ENCODE peak calls at places on chromosomes 6 and 20, in nine cellular contexts. I is SK-N-SH, V is K562, N is upper lobe of left lung, L is HepG2, Q is stomach, X is transverse colon, J is suprapubic skin, A is esophagus muscularis mucosa. O is an unnamed sample.

GRCh38 chr6:29005183-29005885 is at the start of gene ZNF311:
- DNase-seq in I (peak; percentile 36), V (peak; percentile 97), N (peak; percentile 65), L (no peak), Q (peak; percentile 47), X (peak; percentile 60), J (peak; percentile 71), A (no peak), O (peak; percentile 77)

GRCh38 chr20:16107172-16107870 is 465.9 kb downstream of the KIF16B start:
- DNase-seq in I (peak; percentile 48), V (no peak), N (no peak), L (no peak), Q (no peak), X (no peak), J (no peak), A (no peak), O (no peak)

GRCh38 chr6:137846772-137847313 is 20.2 kb upstream of the TNFAIP3 start:
- DNase-seq in I (no peak), V (no peak), N (peak; percentile 74), L (no peak), Q (no peak), X (peak; percentile 24), J (no peak), A (no peak), O (peak; percentile 79)

GRCh38 chr6:66897576-66897975 is 1190.5 kb upstream of the EYS start:
- DNase-seq in I (no peak), V (no peak), N (no peak), L (peak; percentile 4), Q (no peak), X (no peak), J (no peak), A (no peak), O (no peak)

GRCh38 chr6:104505838-104506237 is 353.9 kb downstream of the HACE1 start:
- DNase-seq in I (no peak), V (no peak), N (no peak), L (no peak), Q (no peak), X (no peak), J (no peak), A (no peak), O (no peak)

GRCh38 chr6:169545956-169546355 is 155.9 kb downstream of the WDR27 start:
- DNase-seq in I (no peak), V (no peak), N (no peak), L (no peak), Q (no peak), X (no peak), J (no peak), A (peak; percentile 26), O (no peak)

GRCh38 chr6:30548375-30548774 is 7.9 kb downstream of the GNL1 start:
- DNase-seq in I (no peak), V (no peak), N (no peak), L (no peak), Q (no peak), X (no peak), J (no peak), A (no peak), O (no peak)

GRCh38 chr20:41100001-41100480 is 37.3 kb upstream of the PLCG1 start:
- DNase-seq in I (no peak), V (no peak), N (no peak), L (no peak), Q (no peak), X (no peak), J (no peak), A (no peak), O (no peak)

GRCh38 chr6:14856177-14856576 is 389.7 kb upstream of the JARID2 start:
- DNase-seq in I (no peak), V (peak; percentile 26), N (no peak), L (no peak), Q (no peak), X (no peak), J (no peak), A (no peak), O (no peak)

GRCh38 chr20:58695895-58696375 is 3.3 kb downstream of the NPEPL1 start:
- DNase-seq in I (no peak), V (no peak), N (no peak), L (no peak), Q (no peak), X (no peak), J (no peak), A (no peak), O (peak; percentile 60)

GRCh38 chr20:62708591-62709536 is at the start of gene NTSR1:
- DNase-seq in I (no peak), V (no peak), N (no peak), L (no peak), Q (no peak), X (no peak), J (no peak), A (no peak), O (no peak)

GRCh38 chr6:36235309-36235708 is 34.6 kb upstream of the PNPLA1 start:
- DNase-seq in I (no peak), V (no peak), N (no peak), L (no peak), Q (peak; percentile 38), X (no peak), J (no peak), A (no peak), O (peak; percentile 41)

GRCh38 chr6:82608365-82608764 is 244.7 kb downstream of the TPBG start:
- DNase-seq in I (no peak), V (no peak), N (no peak), L (no peak), Q (no peak), X (no peak), J (no peak), A (no peak), O (no peak)

GRCh38 chr6:15642276-15642675 is 20.6 kb downstream of the DTNBP1 start:
- DNase-seq in I (no peak), V (peak; percentile 37), N (no peak), L (peak; percentile 21), Q (no peak), X (no peak), J (no peak), A (no peak), O (no peak)

DNA sequence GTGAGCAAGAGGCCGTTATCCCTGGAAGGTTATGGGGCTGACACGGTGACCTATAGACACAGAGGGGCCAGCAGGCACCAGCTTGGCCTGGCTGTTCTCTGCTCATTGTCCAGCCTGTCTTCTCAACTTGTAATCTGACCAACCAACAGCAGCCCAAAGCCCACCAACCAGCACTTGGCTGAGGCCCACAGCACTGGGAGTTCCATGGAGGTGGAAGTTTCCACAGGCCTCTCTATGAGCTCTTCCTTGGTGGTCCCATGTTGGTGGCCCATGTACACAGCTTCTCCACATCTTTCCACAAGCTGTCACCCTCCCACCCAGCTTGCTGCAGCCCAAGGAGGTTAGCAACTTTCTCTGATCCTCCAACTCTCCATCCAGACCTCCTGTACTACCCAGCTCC is 56.2 kb upstream of the KLHL31 start:
- DNase-seq in I (no peak), V (no peak), N (no peak), L (no peak), Q (no peak), X (no peak), J (no peak), A (no peak), O (no peak)
- TF ChIP-seq POLR2AphosphoS5 in I (no peak), V (no peak), N (no peak), L (no peak), Q (no peak), X (no peak), J (no peak), A (no peak), O (no peak)

DNA sequence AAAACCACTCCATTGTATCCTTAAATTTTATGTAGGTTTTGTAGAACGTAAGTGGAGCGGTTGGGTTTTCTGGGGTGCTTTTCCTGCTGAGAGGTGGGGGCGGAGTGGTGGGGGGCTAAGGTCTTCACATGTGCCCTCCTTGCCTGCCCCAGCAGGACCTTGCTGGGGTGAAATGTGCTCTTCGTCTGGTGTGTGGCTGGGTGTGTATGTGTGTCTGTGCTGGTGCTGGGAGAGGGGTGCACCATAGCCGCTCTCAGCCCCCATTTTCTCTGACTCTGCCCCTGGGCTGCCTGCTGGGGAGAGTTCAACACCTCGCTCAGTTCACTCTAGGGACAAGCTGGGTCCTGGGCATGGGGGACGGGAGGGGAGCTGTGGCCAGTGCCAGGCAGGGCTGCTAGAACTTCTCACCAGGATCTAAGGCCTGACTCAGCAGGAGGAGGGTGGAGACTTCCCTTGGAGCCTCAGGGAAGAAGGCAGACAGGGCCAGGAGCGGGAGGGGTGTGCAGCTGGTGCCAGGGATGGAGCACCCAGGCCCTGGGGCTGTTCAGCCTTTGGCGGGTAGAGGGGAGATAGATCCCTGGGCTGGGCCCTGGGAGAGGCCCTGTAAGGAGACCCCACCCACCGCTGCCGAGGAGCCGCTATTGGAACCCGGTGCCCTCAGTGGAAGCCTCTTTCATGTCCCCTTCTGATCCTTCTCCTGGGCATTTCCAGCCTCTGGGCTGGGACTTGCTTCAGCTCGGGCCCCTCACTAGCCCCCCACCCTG is 4.8 kb downstream of the SOX18 start:
- DNase-seq in I (no peak), V (no peak), N (no peak), L (no peak), Q (no peak), X (no peak), J (no peak), A (no peak), O (no peak)
- TF ChIP-seq EP300 in I (no peak), V (no peak), N (no peak), L (no peak), Q (no peak), X (no peak), J (no peak), A (no peak), O (no peak)

DNA sequence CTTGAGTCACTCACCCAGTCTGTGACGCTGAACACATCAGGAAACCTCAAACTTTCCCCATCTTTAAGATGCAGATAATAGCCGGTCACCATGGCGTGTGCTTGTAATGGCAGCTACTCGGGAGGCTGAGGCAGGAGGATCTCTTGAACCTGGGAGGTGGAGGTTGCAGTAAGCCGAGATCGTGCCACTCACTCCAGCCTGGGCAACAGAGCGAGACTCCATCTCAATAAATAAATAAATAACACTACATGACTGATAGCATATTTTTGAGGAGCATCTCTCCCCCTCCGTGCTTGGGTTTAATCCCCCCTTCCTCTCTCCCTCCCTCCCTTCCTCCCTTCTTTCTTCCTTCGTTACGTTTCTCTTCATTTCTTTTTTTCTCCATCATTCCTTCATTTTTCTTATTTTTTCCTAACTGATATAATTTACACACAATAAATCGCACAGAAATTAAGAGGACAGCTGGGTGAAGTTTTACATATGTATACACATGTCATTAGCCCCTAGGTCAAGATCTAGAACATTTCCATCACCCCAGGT is 51.3 kb upstream of the EZR start:
- DNase-seq in I (no peak), V (no peak), N (no peak), L (no peak), Q (no peak), X (no peak), J (no peak), A (no peak), O (no peak)
- TF ChIP-seq POLR2AphosphoS5 in I (no peak), V (no peak), N (no peak), L (no peak), Q (no peak), X (no peak), J (no peak), A (no peak), O (no peak)

DNA sequence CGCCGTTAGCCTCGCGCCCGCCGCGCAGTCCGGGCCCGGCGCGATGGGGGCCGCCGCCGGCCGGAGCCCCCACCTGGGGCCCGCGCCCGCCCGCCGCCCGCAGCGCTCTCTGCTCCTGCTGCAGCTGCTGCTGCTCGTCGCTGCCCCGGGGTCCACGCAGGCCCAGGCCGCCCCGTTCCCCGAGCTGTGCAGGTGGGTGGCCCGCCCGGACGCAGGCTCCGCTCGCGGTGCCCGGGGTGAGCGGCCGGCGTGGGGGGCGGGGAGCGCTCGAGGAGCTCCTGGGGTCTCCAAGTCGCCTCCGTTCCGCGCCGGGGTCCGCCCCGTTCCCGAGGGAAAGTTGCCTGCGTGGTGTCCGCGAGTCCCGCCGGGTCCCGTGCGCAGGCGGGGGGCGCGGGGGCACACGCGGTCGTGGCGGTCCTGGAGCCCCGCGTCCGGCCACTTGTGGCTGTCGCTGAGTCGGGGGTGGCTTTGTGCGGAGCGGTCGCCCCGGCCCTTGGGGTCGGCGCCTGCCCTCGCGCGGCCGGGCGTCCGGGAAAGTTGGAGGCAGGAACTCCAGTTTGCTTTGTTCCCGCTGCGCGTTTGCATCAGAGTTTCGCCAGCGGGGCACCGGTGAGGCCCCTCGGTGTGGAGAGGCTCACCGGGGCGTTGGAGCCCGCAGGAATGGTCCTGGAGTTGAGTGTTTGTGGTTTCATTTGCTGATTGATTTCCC is 476 bp downstream of the IGF2R start:
- DNase-seq in I (peak; percentile 77), V (peak; percentile 60), N (peak; percentile 47), L (no peak), Q (peak; percentile 31), X (peak; percentile 42), J (peak; percentile 82), A (peak; percentile 89), O (peak; percentile 76)
- TF ChIP-seq EP300 in I (no peak), V (no peak), N (no peak), L (no peak), Q (no peak), X (no peak), J (no peak), A (no peak), O (no peak)